ENCODE peak calls at places on chromosomes 13 and 19, in five cellular contexts. One of them, this sample, is unnamed.

GRCh38 chr19:5091576-5092215 is 122.8 kb downstream of the KDM4B start:
- DNase-seq in DMS153: no peak
- DNase-seq in stimulated activated CD8-positive, alpha-beta memory T cell treated with anti-CD3 and anti-CD28 coated beads, Interleukin-4, amount 100 ng/mL, for 4 hours: no peak
- DNase-seq in neuronal stem cell: no peak
- DNase-seq in breast epithelium: no peak
- DNase-seq in this sample: no peak

GRCh38 chr19:43777163-43777700 is 3.5 kb downstream of the KCNN4 start:
- DNase-seq in DMS153: no peak
- DNase-seq in stimulated activated CD8-positive, alpha-beta memory T cell treated with anti-CD3 and anti-CD28 coated beads, Interleukin-4, amount 100 ng/mL, for 4 hours: no peak
- DNase-seq in neuronal stem cell: no peak
- DNase-seq in breast epithelium: no peak
- DNase-seq in this sample: no peak

GRCh38 chr19:843180-843835 is 2.5 kb downstream of the PRTN3 start:
- DNase-seq in DMS153: no peak
- DNase-seq in stimulated activated CD8-positive, alpha-beta memory T cell treated with anti-CD3 and anti-CD28 coated beads, Interleukin-4, amount 100 ng/mL, for 4 hours: no peak
- DNase-seq in neuronal stem cell: no peak
- DNase-seq in breast epithelium: no peak
- DNase-seq in this sample: no peak

GRCh38 chr19:40358773-40359172 is 10.3 kb downstream of the PLD3 start:
- DNase-seq in DMS153: no peak
- DNase-seq in stimulated activated CD8-positive, alpha-beta memory T cell treated with anti-CD3 and anti-CD28 coated beads, Interleukin-4, amount 100 ng/mL, for 4 hours: no peak
- DNase-seq in neuronal stem cell: no peak
- DNase-seq in breast epithelium: no peak
- DNase-seq in this sample: no peak

GRCh38 chr19:18232540-18233223 is 6.4 kb upstream of the PDE4C start:
- DNase-seq in DMS153: peak
- DNase-seq in stimulated activated CD8-positive, alpha-beta memory T cell treated with anti-CD3 and anti-CD28 coated beads, Interleukin-4, amount 100 ng/mL, for 4 hours: no peak
- DNase-seq in neuronal stem cell: peak
- DNase-seq in breast epithelium: no peak
- DNase-seq in this sample: no peak

GRCh38 chr13:40432018-40432978 is 234.1 kb downstream of the FOXO1 start:
- DNase-seq in DMS153: no peak
- DNase-seq in stimulated activated CD8-positive, alpha-beta memory T cell treated with anti-CD3 and anti-CD28 coated beads, Interleukin-4, amount 100 ng/mL, for 4 hours: no peak
- DNase-seq in neuronal stem cell: no peak
- DNase-seq in breast epithelium: no peak
- DNase-seq in this sample: no peak

GRCh38 chr13:110815471-110816204 is 99.2 kb downstream of the ANKRD10 start:
- DNase-seq in DMS153: peak
- DNase-seq in stimulated activated CD8-positive, alpha-beta memory T cell treated with anti-CD3 and anti-CD28 coated beads, Interleukin-4, amount 100 ng/mL, for 4 hours: no peak
- DNase-seq in neuronal stem cell: no peak
- DNase-seq in breast epithelium: no peak
- DNase-seq in this sample: no peak

GRCh38 chr13:106433066-106433465 is 102.4 kb downstream of the EFNB2 start:
- DNase-seq in DMS153: no peak
- DNase-seq in stimulated activated CD8-positive, alpha-beta memory T cell treated with anti-CD3 and anti-CD28 coated beads, Interleukin-4, amount 100 ng/mL, for 4 hours: no peak
- DNase-seq in neuronal stem cell: no peak
- DNase-seq in breast epithelium: no peak
- DNase-seq in this sample: no peak

GRCh38 chr19:1236566-1236965 is 1.2 kb downstream of the CBARP start:
- DNase-seq in DMS153: no peak
- DNase-seq in stimulated activated CD8-positive, alpha-beta memory T cell treated with anti-CD3 and anti-CD28 coated beads, Interleukin-4, amount 100 ng/mL, for 4 hours: no peak
- DNase-seq in neuronal stem cell: no peak
- DNase-seq in breast epithelium: no peak
- DNase-seq in this sample: no peak

GRCh38 chr13:32453981-32454380 is 26.1 kb upstream of the N4BP2L1 start:
- DNase-seq in DMS153: no peak
- DNase-seq in stimulated activated CD8-positive, alpha-beta memory T cell treated with anti-CD3 and anti-CD28 coated beads, Interleukin-4, amount 100 ng/mL, for 4 hours: no peak
- DNase-seq in neuronal stem cell: no peak
- DNase-seq in breast epithelium: no peak
- DNase-seq in this sample: no peak

GRCh38 chr13:80524447-80525215 is 183.7 kb upstream of the SPRY2 start:
- DNase-seq in DMS153: no peak
- DNase-seq in stimulated activated CD8-positive, alpha-beta memory T cell treated with anti-CD3 and anti-CD28 coated beads, Interleukin-4, amount 100 ng/mL, for 4 hours: no peak
- DNase-seq in neuronal stem cell: no peak
- DNase-seq in breast epithelium: no peak
- DNase-seq in this sample: no peak

GRCh38 chr19:679418-680286 is 3.5 kb downstream of the FSTL3 start:
- DNase-seq in DMS153: no peak
- DNase-seq in stimulated activated CD8-positive, alpha-beta memory T cell treated with anti-CD3 and anti-CD28 coated beads, Interleukin-4, amount 100 ng/mL, for 4 hours: no peak
- DNase-seq in neuronal stem cell: no peak
- DNase-seq in breast epithelium: peak
- DNase-seq in this sample: peak

GRCh38 chr13:49740870-49741269 is 49.6 kb upstream of the EBPL start:
- DNase-seq in DMS153: no peak
- DNase-seq in stimulated activated CD8-positive, alpha-beta memory T cell treated with anti-CD3 and anti-CD28 coated beads, Interleukin-4, amount 100 ng/mL, for 4 hours: no peak
- DNase-seq in neuronal stem cell: no peak
- DNase-seq in breast epithelium: no peak
- DNase-seq in this sample: no peak

GRCh38 chr13:105343134-105343806 is 1192.2 kb downstream of the EFNB2 start:
- DNase-seq in DMS153: no peak
- DNase-seq in stimulated activated CD8-positive, alpha-beta memory T cell treated with anti-CD3 and anti-CD28 coated beads, Interleukin-4, amount 100 ng/mL, for 4 hours: no peak
- DNase-seq in neuronal stem cell: no peak
- DNase-seq in breast epithelium: no peak
- DNase-seq in this sample: no peak

GRCh38 chr13:41388143-41388881 is 69.0 kb upstream of the RGCC start:
- DNase-seq in DMS153: no peak
- DNase-seq in stimulated activated CD8-positive, alpha-beta memory T cell treated with anti-CD3 and anti-CD28 coated beads, Interleukin-4, amount 100 ng/mL, for 4 hours: no peak
- DNase-seq in neuronal stem cell: no peak
- DNase-seq in breast epithelium: no peak
- DNase-seq in this sample: no peak

GRCh38 chr13:94705081-94705751 is 7.1 kb downstream of the SOX21 start:
- DNase-seq in DMS153: no peak
- DNase-seq in stimulated activated CD8-positive, alpha-beta memory T cell treated with anti-CD3 and anti-CD28 coated beads, Interleukin-4, amount 100 ng/mL, for 4 hours: no peak
- DNase-seq in neuronal stem cell: no peak
- DNase-seq in breast epithelium: no peak
- DNase-seq in this sample: no peak

GRCh38 chr13:21884965-21885567 is 214.2 kb downstream of the FGF9 start:
- DNase-seq in DMS153: peak
- DNase-seq in stimulated activated CD8-positive, alpha-beta memory T cell treated with anti-CD3 and anti-CD28 coated beads, Interleukin-4, amount 100 ng/mL, for 4 hours: no peak
- DNase-seq in neuronal stem cell: no peak
- DNase-seq in breast epithelium: no peak
- DNase-seq in this sample: no peak

GRCh38 chr19:47769534-47769933 is 9.0 kb upstream of the SELENOW start:
- DNase-seq in DMS153: no peak
- DNase-seq in stimulated activated CD8-positive, alpha-beta memory T cell treated with anti-CD3 and anti-CD28 coated beads, Interleukin-4, amount 100 ng/mL, for 4 hours: no peak
- DNase-seq in neuronal stem cell: no peak
- DNase-seq in breast epithelium: no peak
- DNase-seq in this sample: no peak

GRCh38 chr19:19866599-19867248 is 1.0 kb downstream of the ZNF253 start:
- DNase-seq in DMS153: no peak
- DNase-seq in stimulated activated CD8-positive, alpha-beta memory T cell treated with anti-CD3 and anti-CD28 coated beads, Interleukin-4, amount 100 ng/mL, for 4 hours: peak
- DNase-seq in neuronal stem cell: peak
- DNase-seq in breast epithelium: no peak
- DNase-seq in this sample: no peak

GRCh38 chr19:19571387-19571786 is 33.3 kb downstream of the CILP2 start:
- DNase-seq in DMS153: no peak
- DNase-seq in stimulated activated CD8-positive, alpha-beta memory T cell treated with anti-CD3 and anti-CD28 coated beads, Interleukin-4, amount 100 ng/mL, for 4 hours: no peak
- DNase-seq in neuronal stem cell: no peak
- DNase-seq in breast epithelium: no peak
- DNase-seq in this sample: no peak

GRCh38 chr19:34231439-34231838 is 22.9 kb upstream of the GARRE1 start:
- DNase-seq in DMS153: no peak
- DNase-seq in stimulated activated CD8-positive, alpha-beta memory T cell treated with anti-CD3 and anti-CD28 coated beads, Interleukin-4, amount 100 ng/mL, for 4 hours: no peak
- DNase-seq in neuronal stem cell: no peak
- DNase-seq in breast epithelium: no peak
- DNase-seq in this sample: no peak

GRCh38 chr13:43270043-43270830 is 246.9 kb downstream of the DNAJC15 start:
- DNase-seq in DMS153: no peak
- DNase-seq in stimulated activated CD8-positive, alpha-beta memory T cell treated with anti-CD3 and anti-CD28 coated beads, Interleukin-4, amount 100 ng/mL, for 4 hours: no peak
- DNase-seq in neuronal stem cell: no peak
- DNase-seq in breast epithelium: no peak
- DNase-seq in this sample: no peak

GRCh38 chr19:57816652-57817051 is 1.9 kb upstream of the ZNF552 start:
- DNase-seq in DMS153: no peak
- DNase-seq in stimulated activated CD8-positive, alpha-beta memory T cell treated with anti-CD3 and anti-CD28 coated beads, Interleukin-4, amount 100 ng/mL, for 4 hours: no peak
- DNase-seq in neuronal stem cell: no peak
- DNase-seq in breast epithelium: no peak
- DNase-seq in this sample: no peak

GRCh38 chr13:109918179-109918651 is 131.8 kb upstream of the IRS2 start:
- DNase-seq in DMS153: no peak
- DNase-seq in stimulated activated CD8-positive, alpha-beta memory T cell treated with anti-CD3 and anti-CD28 coated beads, Interleukin-4, amount 100 ng/mL, for 4 hours: no peak
- DNase-seq in neuronal stem cell: no peak
- DNase-seq in breast epithelium: no peak
- DNase-seq in this sample: no peak

GRCh38 chr19:33260628-33261418 is 35.2 kb upstream of the SLC7A10 start:
- DNase-seq in DMS153: no peak
- DNase-seq in stimulated activated CD8-positive, alpha-beta memory T cell treated with anti-CD3 and anti-CD28 coated beads, Interleukin-4, amount 100 ng/mL, for 4 hours: no peak
- DNase-seq in neuronal stem cell: no peak
- DNase-seq in breast epithelium: no peak
- DNase-seq in this sample: no peak

GRCh38 chr13:49927755-49928154 is 8.4 kb downstream of the SPRYD7 start:
- DNase-seq in DMS153: no peak
- DNase-seq in stimulated activated CD8-positive, alpha-beta memory T cell treated with anti-CD3 and anti-CD28 coated beads, Interleukin-4, amount 100 ng/mL, for 4 hours: no peak
- DNase-seq in neuronal stem cell: no peak
- DNase-seq in breast epithelium: no peak
- DNase-seq in this sample: peak